ENCODE peak calls at places on chromosome 9, in nine cellular contexts. One of them, this sample, is unnamed.

GRCh38 chr9:75814667-75815066 is 75.8 kb upstream of the PCSK5 start:
- DNase-seq in kidney: no peak
- DNase-seq in Peyer's patch: no peak
- DNase-seq in effector CD8-positive, alpha-beta T cell: no peak
- DNase-seq in T follicular helper cell: no peak
- DNase-seq in AG08396: no peak
- DNase-seq in cardiac muscle cell: no peak
- DNase-seq in upper lobe of right lung: no peak
- DNase-seq in GM06990: no peak
- DNase-seq in this sample: no peak

GRCh38 chr9:127224883-127225739 is 39.5 kb upstream of the GARNL3 start:
- DNase-seq in GM06990: peak
- DNase-seq in cardiac muscle cell: peak
- DNase-seq in effector CD8-positive, alpha-beta T cell: peak
- DNase-seq in AG08396: peak
- DNase-seq in T follicular helper cell: peak
- DNase-seq in kidney: peak
- DNase-seq in Peyer's patch: peak
- DNase-seq in upper lobe of right lung: peak
- DNase-seq in this sample: no peak

GRCh38 chr9:38118862-38119435 is 49.9 kb upstream of the SHB start:
- DNase-seq in GM06990: no peak
- DNase-seq in kidney: no peak
- DNase-seq in upper lobe of right lung: peak
- DNase-seq in AG08396: no peak
- DNase-seq in T follicular helper cell: no peak
- DNase-seq in Peyer's patch: no peak
- DNase-seq in effector CD8-positive, alpha-beta T cell: no peak
- DNase-seq in cardiac muscle cell: no peak
- DNase-seq in this sample: no peak

GRCh38 chr9:36970007-36970888 is 63.8 kb downstream of the PAX5 start:
- DNase-seq in effector CD8-positive, alpha-beta T cell: no peak
- DNase-seq in upper lobe of right lung: peak
- DNase-seq in T follicular helper cell: no peak
- DNase-seq in GM06990: no peak
- DNase-seq in AG08396: no peak
- DNase-seq in kidney: no peak
- DNase-seq in cardiac muscle cell: no peak
- DNase-seq in Peyer's patch: no peak
- DNase-seq in this sample: no peak

GRCh38 chr9:111178361-111179043 is 140.2 kb upstream of the LPAR1 start:
- DNase-seq in cardiac muscle cell: no peak
- DNase-seq in upper lobe of right lung: no peak
- DNase-seq in GM06990: no peak
- DNase-seq in Peyer's patch: no peak
- DNase-seq in kidney: no peak
- DNase-seq in effector CD8-positive, alpha-beta T cell: no peak
- DNase-seq in T follicular helper cell: no peak
- DNase-seq in AG08396: no peak
- DNase-seq in this sample: peak

GRCh38 chr9:90032296-90033029 is 427.7 kb downstream of the GADD45G start:
- DNase-seq in Peyer's patch: no peak
- DNase-seq in AG08396: no peak
- DNase-seq in GM06990: no peak
- DNase-seq in kidney: no peak
- DNase-seq in cardiac muscle cell: no peak
- DNase-seq in effector CD8-positive, alpha-beta T cell: no peak
- DNase-seq in upper lobe of right lung: no peak
- DNase-seq in T follicular helper cell: no peak
- DNase-seq in this sample: no peak

GRCh38 chr9:5876711-5877110 is 14.0 kb upstream of the MLANA start:
- DNase-seq in effector CD8-positive, alpha-beta T cell: no peak
- DNase-seq in cardiac muscle cell: no peak
- DNase-seq in kidney: no peak
- DNase-seq in GM06990: no peak
- DNase-seq in T follicular helper cell: no peak
- DNase-seq in upper lobe of right lung: no peak
- DNase-seq in Peyer's patch: no peak
- DNase-seq in AG08396: no peak
- DNase-seq in this sample: no peak

GRCh38 chr9:7097785-7098420 is 340.1 kb downstream of the KDM4C start:
- DNase-seq in T follicular helper cell: no peak
- DNase-seq in AG08396: no peak
- DNase-seq in GM06990: no peak
- DNase-seq in effector CD8-positive, alpha-beta T cell: no peak
- DNase-seq in kidney: no peak
- DNase-seq in upper lobe of right lung: no peak
- DNase-seq in Peyer's patch: no peak
- DNase-seq in cardiac muscle cell: no peak
- DNase-seq in this sample: no peak

GRCh38 chr9:89888677-89889076 is 283.9 kb downstream of the GADD45G start:
- DNase-seq in GM06990: no peak
- DNase-seq in AG08396: no peak
- DNase-seq in cardiac muscle cell: no peak
- DNase-seq in T follicular helper cell: no peak
- DNase-seq in upper lobe of right lung: peak
- DNase-seq in effector CD8-positive, alpha-beta T cell: no peak
- DNase-seq in Peyer's patch: peak
- DNase-seq in kidney: no peak
- DNase-seq in this sample: no peak

GRCh38 chr9:33620738-33621439 is 96.8 kb downstream of the ANKRD18B start:
- DNase-seq in upper lobe of right lung: no peak
- DNase-seq in T follicular helper cell: no peak
- DNase-seq in cardiac muscle cell: peak
- DNase-seq in effector CD8-positive, alpha-beta T cell: no peak
- DNase-seq in Peyer's patch: no peak
- DNase-seq in AG08396: peak
- DNase-seq in GM06990: no peak
- DNase-seq in kidney: no peak
- DNase-seq in this sample: peak

GRCh38 chr9:17004500-17004899 is 130.3 kb upstream of the CNTLN start:
- DNase-seq in kidney: no peak
- DNase-seq in T follicular helper cell: no peak
- DNase-seq in upper lobe of right lung: no peak
- DNase-seq in Peyer's patch: no peak
- DNase-seq in GM06990: no peak
- DNase-seq in cardiac muscle cell: no peak
- DNase-seq in AG08396: peak
- DNase-seq in effector CD8-positive, alpha-beta T cell: no peak
- DNase-seq in this sample: no peak

GRCh38 chr9:91334053-91334452 is 27.7 kb downstream of the AUH start:
- DNase-seq in Peyer's patch: no peak
- DNase-seq in T follicular helper cell: no peak
- DNase-seq in effector CD8-positive, alpha-beta T cell: no peak
- DNase-seq in GM06990: no peak
- DNase-seq in cardiac muscle cell: no peak
- DNase-seq in AG08396: peak
- DNase-seq in upper lobe of right lung: no peak
- DNase-seq in kidney: no peak
- DNase-seq in this sample: no peak

GRCh38 chr9:18208166-18209059 is 265.5 kb upstream of the ADAMTSL1 start:
- DNase-seq in Peyer's patch: peak
- DNase-seq in GM06990: no peak
- DNase-seq in cardiac muscle cell: peak
- DNase-seq in kidney: peak
- DNase-seq in effector CD8-positive, alpha-beta T cell: no peak
- DNase-seq in T follicular helper cell: no peak
- DNase-seq in AG08396: peak
- DNase-seq in upper lobe of right lung: peak
- DNase-seq in this sample: no peak

GRCh38 chr9:137462396-137463193 is 3.5 kb upstream of the NSMF start:
- DNase-seq in upper lobe of right lung: peak
- DNase-seq in kidney: peak
- DNase-seq in effector CD8-positive, alpha-beta T cell: no peak
- DNase-seq in cardiac muscle cell: no peak
- DNase-seq in GM06990: no peak
- DNase-seq in AG08396: no peak
- DNase-seq in T follicular helper cell: no peak
- DNase-seq in Peyer's patch: no peak
- DNase-seq in this sample: no peak

GRCh38 chr9:135039916-135040645 is 47.4 kb upstream of the OLFM1 start:
- DNase-seq in kidney: no peak
- DNase-seq in GM06990: no peak
- DNase-seq in cardiac muscle cell: no peak
- DNase-seq in T follicular helper cell: no peak
- DNase-seq in effector CD8-positive, alpha-beta T cell: no peak
- DNase-seq in upper lobe of right lung: peak
- DNase-seq in Peyer's patch: peak
- DNase-seq in AG08396: no peak
- DNase-seq in this sample: no peak

GRCh38 chr9:113532809-113533190 is 69.3 kb downstream of the RGS3 start:
- DNase-seq in Peyer's patch: peak
- DNase-seq in cardiac muscle cell: no peak
- DNase-seq in effector CD8-positive, alpha-beta T cell: no peak
- DNase-seq in kidney: no peak
- DNase-seq in GM06990: no peak
- DNase-seq in T follicular helper cell: no peak
- DNase-seq in AG08396: no peak
- DNase-seq in upper lobe of right lung: no peak
- DNase-seq in this sample: no peak

GRCh38 chr9:131276891-131277672 is 772 bp upstream of the FAM78A start:
- DNase-seq in upper lobe of right lung: no peak
- DNase-seq in kidney: no peak
- DNase-seq in T follicular helper cell: peak
- DNase-seq in GM06990: peak
- DNase-seq in cardiac muscle cell: peak
- DNase-seq in effector CD8-positive, alpha-beta T cell: peak
- DNase-seq in AG08396: no peak
- DNase-seq in Peyer's patch: no peak
- DNase-seq in this sample: no peak

GRCh38 chr9:69172895-69173294 is 1.2 kb upstream of the TJP2 start:
- DNase-seq in upper lobe of right lung: no peak
- DNase-seq in cardiac muscle cell: no peak
- DNase-seq in GM06990: no peak
- DNase-seq in kidney: no peak
- DNase-seq in Peyer's patch: no peak
- DNase-seq in AG08396: no peak
- DNase-seq in T follicular helper cell: no peak
- DNase-seq in effector CD8-positive, alpha-beta T cell: no peak
- DNase-seq in this sample: no peak

GRCh38 chr9:134327671-134328231 is 1.5 kb downstream of the RXRA start:
- DNase-seq in kidney: peak
- DNase-seq in AG08396: no peak
- DNase-seq in cardiac muscle cell: no peak
- DNase-seq in Peyer's patch: no peak
- DNase-seq in upper lobe of right lung: no peak
- DNase-seq in T follicular helper cell: no peak
- DNase-seq in GM06990: no peak
- DNase-seq in effector CD8-positive, alpha-beta T cell: no peak
- DNase-seq in this sample: no peak

GRCh38 chr9:33255471-33255870 is 9.0 kb downstream of the BAG1 start:
- DNase-seq in AG08396: no peak
- DNase-seq in cardiac muscle cell: no peak
- DNase-seq in kidney: no peak
- DNase-seq in Peyer's patch: no peak
- DNase-seq in upper lobe of right lung: no peak
- DNase-seq in effector CD8-positive, alpha-beta T cell: no peak
- DNase-seq in GM06990: no peak
- DNase-seq in T follicular helper cell: no peak
- DNase-seq in this sample: no peak

GRCh38 chr9:19161257-19162025 is 34.1 kb upstream of the PLIN2 start:
- DNase-seq in kidney: no peak
- DNase-seq in Peyer's patch: peak
- DNase-seq in cardiac muscle cell: no peak
- DNase-seq in upper lobe of right lung: no peak
- DNase-seq in effector CD8-positive, alpha-beta T cell: no peak
- DNase-seq in AG08396: peak
- DNase-seq in T follicular helper cell: peak
- DNase-seq in GM06990: peak
- DNase-seq in this sample: peak

GRCh38 chr9:104748359-104749031 is 1.0 kb downstream of the NIPSNAP3A start:
- DNase-seq in effector CD8-positive, alpha-beta T cell: no peak
- DNase-seq in AG08396: peak
- DNase-seq in upper lobe of right lung: no peak
- DNase-seq in kidney: no peak
- DNase-seq in T follicular helper cell: no peak
- DNase-seq in GM06990: no peak
- DNase-seq in cardiac muscle cell: no peak
- DNase-seq in Peyer's patch: no peak
- DNase-seq in this sample: no peak

GRCh38 chr9:68740561-68740960 is 35.5 kb downstream of the PIP5K1B start:
- DNase-seq in kidney: no peak
- DNase-seq in GM06990: no peak
- DNase-seq in AG08396: no peak
- DNase-seq in cardiac muscle cell: no peak
- DNase-seq in effector CD8-positive, alpha-beta T cell: no peak
- DNase-seq in Peyer's patch: peak
- DNase-seq in T follicular helper cell: no peak
- DNase-seq in upper lobe of right lung: no peak
- DNase-seq in this sample: no peak

This sample was measured in AG09309.